ENCODE peak calls at places on chromosomes 4 and X, in five cellular contexts. F, V, K, Z and Q are unnamed samples.

GRCh38 chrX:54171527-54171926 is 11.5 kb downstream of the FAM120C start:
- DNase-seq in K (no peak), F (no peak), Z (no peak), V (no peak), Q (no peak)

GRCh38 chr4:15547392-15547791 is 77.7 kb downstream of the CC2D2A start:
- DNase-seq in K (no peak), Z (no peak), V (no peak), F (no peak), Q (no peak)

GRCh38 chr4:139085141-139085540 is 69.6 kb downstream of the NOCT start:
- DNase-seq in Z (peak), F (no peak), K (no peak), V (no peak), Q (no peak)

GRCh38 chrX:77014655-77015377 is 432.4 kb upstream of the FGF16 start:
- DNase-seq in F (no peak), V (no peak), Z (peak), K (no peak), Q (no peak)

GRCh38 chrX:24498181-24498580 is 33.1 kb downstream of the PDK3 start:
- DNase-seq in V (no peak), K (no peak), Z (peak), F (no peak), Q (no peak)

GRCh38 chr4:53967971-53968370 is 96.4 kb downstream of the CHIC2 start:
- DNase-seq in F (no peak), V (no peak), Z (no peak), K (no peak), Q (no peak)

GRCh38 chrX:19875051-19875432 is 12.4 kb downstream of the SH3KBP1 start:
- DNase-seq in K (no peak), V (no peak), F (no peak), Z (peak), Q (peak)

GRCh38 chrX:109840585-109840984 is 107.5 kb upstream of the ACSL4 start:
- DNase-seq in V (peak), K (peak), Z (peak), F (no peak), Q (no peak)

GRCh38 chr4:165418116-165418515 is 39.3 kb downstream of the CPE start:
- DNase-seq in F (no peak), Z (no peak), K (no peak), V (no peak), Q (no peak)

GRCh38 chr4:2811830-2812599 is 19.1 kb downstream of the SH3BP2 start:
- DNase-seq in F (no peak), Z (peak), V (peak), K (peak), Q (peak)
- TF ChIP-seq POLR2A in F (no peak), Z (peak), V (no peak), K (no peak), Q (peak)

GRCh38 chr4:1832690-1833089 is 23.3 kb downstream of the LETM1 start:
- DNase-seq in K (no peak), V (no peak), Z (no peak), F (no peak), Q (no peak)

GRCh38 chr4:1830234-1830633 is 25.7 kb downstream of the LETM1 start:
- DNase-seq in Z (no peak), K (no peak), F (no peak), V (no peak), Q (no peak)

GRCh38 chr4:1831331-1831730 is 24.6 kb downstream of the LETM1 start:
- DNase-seq in Z (no peak), K (no peak), F (no peak), V (no peak), Q (no peak)

GRCh38 chr4:1833307-1834046 is 22.5 kb downstream of the LETM1 start:
- DNase-seq in Z (no peak), V (no peak), K (no peak), F (no peak), Q (no peak)

GRCh38 chr4:1830642-1831228 is 25.2 kb downstream of the LETM1 start:
- DNase-seq in K (no peak), Z (peak), V (no peak), F (no peak), Q (no peak)
- TF ChIP-seq POLR2A in K (no peak), Z (no peak), V (no peak), F (no peak), Q (no peak)

DNA sequence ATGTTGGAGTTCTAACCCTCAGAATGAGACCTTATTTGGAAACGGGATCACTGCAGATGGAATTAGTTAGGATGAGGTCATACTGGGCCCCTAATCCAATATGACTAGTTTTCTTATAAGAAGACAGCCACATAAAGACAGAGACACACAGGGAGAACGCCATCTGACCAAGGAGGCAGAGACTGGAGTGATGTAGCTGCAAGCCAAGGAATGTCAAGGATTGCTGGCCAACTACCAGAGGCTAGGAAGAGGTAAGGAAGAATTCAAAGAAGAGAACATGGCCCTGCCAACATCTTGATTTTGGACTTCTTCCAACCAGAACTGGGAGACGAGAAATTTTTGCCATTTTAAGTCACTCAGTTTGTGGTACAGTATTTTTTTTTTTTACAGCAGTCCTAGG is 152.8 kb upstream of the DIPK2B start:
- DNase-seq in Z (no peak), F (no peak), K (no peak), V (no peak), Q (no peak)
- TF ChIP-seq POLR2A in Z (no peak), F (no peak), K (no peak), V (no peak), Q (no peak)

GRCh38 chr4:167787231-167787630 is 305.1 kb upstream of the ANXA10 start:
- DNase-seq in F (no peak), K (no peak), Z (peak), V (no peak), Q (no peak)
- TF ChIP-seq POLR2A in F (no peak), K (no peak), Z (no peak), V (no peak), Q (no peak)

GRCh38 chr4:40536032-40536431 is 93.6 kb downstream of the RBM47 start:
- DNase-seq in F (no peak), V (no peak), K (no peak), Z (no peak), Q (no peak)

GRCh38 chr4:40525811-40526598 is 103.7 kb downstream of the RBM47 start:
- DNase-seq in F (peak), K (peak), V (no peak), Z (no peak), Q (no peak)

GRCh38 chr4:40526741-40527140 is 102.9 kb downstream of the RBM47 start:
- DNase-seq in V (no peak), F (no peak), K (no peak), Z (no peak), Q (no peak)

GRCh38 chr4:40531636-40532023 is 98.0 kb downstream of the RBM47 start:
- DNase-seq in F (no peak), V (no peak), K (no peak), Z (no peak), Q (no peak)

GRCh38 chr4:40530961-40531635 is 98.6 kb downstream of the RBM47 start:
- DNase-seq in V (no peak), K (no peak), F (no peak), Z (no peak), Q (no peak)
- TF ChIP-seq POLR2A in V (no peak), K (no peak), F (no peak), Z (no peak), Q (no peak)